ENCODE peak calls at places on chromosome 3, in seven cellular contexts. J is heart left ventricle; B is HFFc6; L is CD8-positive, alpha-beta memory T cell; K is fibroblast of pulmonary artery; X is NCI-H2029; R is amygdala. C is an unnamed sample.

GRCh38 chr3:126135056-126135397 is 45.4 kb downstream of the ALDH1L1 start:
- DNase-seq in J (no peak), B (no peak), L (no peak), K (no peak), X (no peak), R (no peak), C (no peak)

GRCh38 chr3:138781012-138781470 is 53.7 kb downstream of the PIK3CB start:
- DNase-seq in J (no peak), B (no peak), L (peak; percentile 59), K (no peak), X (no peak), R (no peak), C (no peak)

GRCh38 chr3:72334681-72335457 is 513.4 kb downstream of the SHQ1 start:
- DNase-seq in J (no peak), B (no peak), L (no peak), K (no peak), X (no peak), R (peak; percentile 87), C (no peak)

GRCh38 chr3:125334675-125335560 is 40.2 kb downstream of the ZNF148 start:
- DNase-seq in J (no peak), B (no peak), L (no peak), K (peak; percentile 35), X (no peak), R (no peak), C (no peak)

GRCh38 chr3:8665407-8665896 is 20.9 kb upstream of the SSUH2 start:
- DNase-seq in J (no peak), B (no peak), L (no peak), K (no peak), X (no peak), R (no peak), C (no peak)

GRCh38 chr3:67357610-67358458 is 296.6 kb downstream of the SUCLG2 start:
- DNase-seq in J (no peak), B (peak; percentile 21), L (no peak), K (peak; percentile 51), X (peak; percentile 0), R (no peak), C (peak; percentile 5)

GRCh38 chr3:73556520-73557371 is 68.0 kb downstream of the PDZRN3 start:
- DNase-seq in J (no peak), B (no peak), L (no peak), K (no peak), X (no peak), R (no peak), C (no peak)

GRCh38 chr3:140546649-140547048 is 131.2 kb upstream of the TRIM42 start:
- DNase-seq in J (no peak), B (no peak), L (no peak), K (no peak), X (peak; percentile 34), R (no peak), C (no peak)

GRCh38 chr3:52350981-52351761 is 35.1 kb downstream of the DNAH1 start:
- DNase-seq in J (peak; percentile 9), B (no peak), L (no peak), K (no peak), X (no peak), R (no peak), C (no peak)

GRCh38 chr3:172717493-172718088 is 6.7 kb upstream of the NCEH1 start:
- DNase-seq in J (no peak), B (no peak), L (no peak), K (peak; percentile 27), X (no peak), R (no peak), C (peak; percentile 16)

GRCh38 chr3:44078863-44079262 is 162.8 kb upstream of the TOPAZ1 start:
- DNase-seq in J (no peak), B (no peak), L (no peak), K (no peak), X (no peak), R (no peak), C (no peak)

GRCh38 chr3:22671848-22672247 is 531.3 kb upstream of the UBE2E2 start:
- DNase-seq in J (no peak), B (no peak), L (no peak), K (no peak), X (no peak), R (no peak), C (no peak)

GRCh38 chr3:114590309-114591047 is 296.6 kb downstream of the TIGIT start:
- DNase-seq in J (no peak), B (no peak), L (no peak), K (no peak), X (no peak), R (no peak), C (no peak)

GRCh38 chr3:177195242-177195940 is 1.9 kb downstream of the TBL1XR1 start:
- DNase-seq in J (no peak), B (no peak), L (peak; percentile 45), K (peak; percentile 48), X (peak; percentile 29), R (no peak), C (peak; percentile 24)

GRCh38 chr3:142275856-142276255 is 50.5 kb upstream of the GK5 start:
- DNase-seq in J (no peak), B (peak; percentile 82), L (no peak), K (peak; percentile 97), X (no peak), R (no peak), C (peak; percentile 94)

GRCh38 chr3:32177702-32178198 is 60.7 kb upstream of the CMTM8 start:
- DNase-seq in J (peak; percentile 68), B (peak; percentile 78), L (peak; percentile 21), K (peak; percentile 92), X (peak; percentile 90), R (no peak), C (peak; percentile 69)

GRCh38 chr3:116064646-116065045 is 380.6 kb downstream of the LSAMP start:
- DNase-seq in J (no peak), B (no peak), L (no peak), K (no peak), X (no peak), R (no peak), C (no peak)

GRCh38 chr3:107441617-107442016 is 64.4 kb downstream of the CCDC54 start:
- DNase-seq in J (no peak), B (no peak), L (no peak), K (peak; percentile 19), X (no peak), R (no peak), C (no peak)

GRCh38 chr3:151327571-151328198 is 1.7 kb downstream of the P2RY13 start:
- DNase-seq in J (no peak), B (no peak), L (no peak), K (peak; percentile 51), X (no peak), R (no peak), C (no peak)

GRCh38 chr3:177679568-177680441 is 482.5 kb upstream of the TBL1XR1 start:
- DNase-seq in J (no peak), B (peak; percentile 8), L (no peak), K (peak; percentile 49), X (no peak), R (no peak), C (peak; percentile 97)

GRCh38 chr3:87127286-87127685 is 99.8 kb upstream of the CHMP2B start:
- DNase-seq in J (no peak), B (no peak), L (no peak), K (peak; percentile 8), X (no peak), R (no peak), C (no peak)

GRCh38 chr3:69201658-69202057 is 79.3 kb upstream of the LMOD3 start:
- DNase-seq in J (no peak), B (no peak), L (no peak), K (no peak), X (peak; percentile 16), R (no peak), C (no peak)

GRCh38 chr3:9402410-9403228 is 5.2 kb downstream of the SETD5 start:
- DNase-seq in J (peak; percentile 48), B (no peak), L (no peak), K (peak; percentile 70), X (peak; percentile 89), R (peak; percentile 75), C (peak; percentile 62)

GRCh38 chr3:149501524-149501923 is 27.0 kb downstream of the TM4SF4 start:
- DNase-seq in J (no peak), B (peak; percentile 95), L (no peak), K (peak; percentile 62), X (no peak), R (no peak), C (peak; percentile 83)

GRCh38 chr3:129994883-129995559 is 20.5 kb downstream of the TRH start:
- DNase-seq in J (no peak), B (no peak), L (no peak), K (no peak), X (no peak), R (no peak), C (no peak)

GRCh38 chr3:102129774-102130608 is 280.7 kb downstream of the NFKBIZ start:
- DNase-seq in J (peak; percentile 39), B (peak; percentile 68), L (no peak), K (peak; percentile 87), X (no peak), R (no peak), C (peak; percentile 75)

C was measured in NCI-H226.